ENCODE peak calls at places on chromosomes 3 and 15, in nine cellular contexts. One of them, this sample, is unnamed.
A peak's percentile ranks its signal among the peaks of the same experiment; 100 is the strongest.

GRCh38 chr3:130787422-130788068 is 40.9 kb upstream of the PIK3R4 start:
- DNase-seq in stimulated activated CD8-positive, alpha-beta memory T cell treated with anti-CD3 and anti-CD28 coated beads, Interleukin-7, amount 100 ng/mL, for 4 hours: no peak
- DNase-seq in Calu3: no peak
- DNase-seq in MM.1S: no peak
- DNase-seq in IMR-90: no peak
- DNase-seq in left ventricle myocardium superior: no peak
- DNase-seq in NCI-H748 treated with DMSO at 0.1 percent for 48 hours: no peak
- DNase-seq in breast epithelium: no peak
- DNase-seq in T-helper 2 cell: no peak
- DNase-seq in this sample: no peak

GRCh38 chr15:35740761-35741160 is 194.8 kb upstream of the DPH6 start:
- DNase-seq in stimulated activated CD8-positive, alpha-beta memory T cell treated with anti-CD3 and anti-CD28 coated beads, Interleukin-7, amount 100 ng/mL, for 4 hours: no peak
- DNase-seq in Calu3: no peak
- DNase-seq in MM.1S: no peak
- DNase-seq in IMR-90: peak; percentile 89
- DNase-seq in left ventricle myocardium superior: no peak
- DNase-seq in NCI-H748 treated with DMSO at 0.1 percent for 48 hours: no peak
- DNase-seq in breast epithelium: no peak
- DNase-seq in T-helper 2 cell: no peak
- DNase-seq in this sample: no peak

GRCh38 chr15:100975043-100975442 is 55.9 kb downstream of the LRRK1 start:
- DNase-seq in stimulated activated CD8-positive, alpha-beta memory T cell treated with anti-CD3 and anti-CD28 coated beads, Interleukin-7, amount 100 ng/mL, for 4 hours: no peak
- DNase-seq in Calu3: no peak
- DNase-seq in MM.1S: no peak
- DNase-seq in IMR-90: no peak
- DNase-seq in left ventricle myocardium superior: no peak
- DNase-seq in NCI-H748 treated with DMSO at 0.1 percent for 48 hours: no peak
- DNase-seq in breast epithelium: no peak
- DNase-seq in T-helper 2 cell: no peak
- DNase-seq in this sample: no peak

GRCh38 chr3:114299421-114299820 is 5.6 kb downstream of the TIGIT start:
- DNase-seq in stimulated activated CD8-positive, alpha-beta memory T cell treated with anti-CD3 and anti-CD28 coated beads, Interleukin-7, amount 100 ng/mL, for 4 hours: no peak
- DNase-seq in Calu3: peak; percentile 51
- DNase-seq in MM.1S: no peak
- DNase-seq in IMR-90: no peak
- DNase-seq in left ventricle myocardium superior: no peak
- DNase-seq in NCI-H748 treated with DMSO at 0.1 percent for 48 hours: no peak
- DNase-seq in breast epithelium: no peak
- DNase-seq in T-helper 2 cell: peak; percentile 72
- DNase-seq in this sample: no peak

GRCh38 chr15:101052031-101052620 is 133.0 kb downstream of the LRRK1 start:
- DNase-seq in stimulated activated CD8-positive, alpha-beta memory T cell treated with anti-CD3 and anti-CD28 coated beads, Interleukin-7, amount 100 ng/mL, for 4 hours: no peak
- DNase-seq in Calu3: no peak
- DNase-seq in MM.1S: no peak
- DNase-seq in IMR-90: no peak
- DNase-seq in left ventricle myocardium superior: no peak
- DNase-seq in NCI-H748 treated with DMSO at 0.1 percent for 48 hours: no peak
- DNase-seq in breast epithelium: no peak
- DNase-seq in T-helper 2 cell: no peak
- DNase-seq in this sample: no peak

GRCh38 chr3:197577366-197578074 is 21.8 kb upstream of the BDH1 start:
- DNase-seq in stimulated activated CD8-positive, alpha-beta memory T cell treated with anti-CD3 and anti-CD28 coated beads, Interleukin-7, amount 100 ng/mL, for 4 hours: no peak
- DNase-seq in Calu3: no peak
- DNase-seq in MM.1S: no peak
- DNase-seq in IMR-90: no peak
- DNase-seq in left ventricle myocardium superior: no peak
- DNase-seq in NCI-H748 treated with DMSO at 0.1 percent for 48 hours: no peak
- DNase-seq in breast epithelium: no peak
- DNase-seq in T-helper 2 cell: no peak
- DNase-seq in this sample: no peak

GRCh38 chr3:39593341-39593740 is 125.9 kb downstream of the MOBP start:
- DNase-seq in stimulated activated CD8-positive, alpha-beta memory T cell treated with anti-CD3 and anti-CD28 coated beads, Interleukin-7, amount 100 ng/mL, for 4 hours: no peak
- DNase-seq in Calu3: no peak
- DNase-seq in MM.1S: no peak
- DNase-seq in IMR-90: no peak
- DNase-seq in left ventricle myocardium superior: no peak
- DNase-seq in NCI-H748 treated with DMSO at 0.1 percent for 48 hours: no peak
- DNase-seq in breast epithelium: no peak
- DNase-seq in T-helper 2 cell: no peak
- DNase-seq in this sample: no peak

GRCh38 chr3:66302288-66302687 is 81.5 kb downstream of the SLC25A26 start:
- DNase-seq in stimulated activated CD8-positive, alpha-beta memory T cell treated with anti-CD3 and anti-CD28 coated beads, Interleukin-7, amount 100 ng/mL, for 4 hours: no peak
- DNase-seq in Calu3: no peak
- DNase-seq in MM.1S: no peak
- DNase-seq in IMR-90: no peak
- DNase-seq in left ventricle myocardium superior: no peak
- DNase-seq in NCI-H748 treated with DMSO at 0.1 percent for 48 hours: no peak
- DNase-seq in breast epithelium: no peak
- DNase-seq in T-helper 2 cell: peak; percentile 98
- DNase-seq in this sample: peak; percentile 53

GRCh38 chr3:194138732-194139084 is 2.8 kb downstream of the HES1 start:
- DNase-seq in stimulated activated CD8-positive, alpha-beta memory T cell treated with anti-CD3 and anti-CD28 coated beads, Interleukin-7, amount 100 ng/mL, for 4 hours: no peak
- DNase-seq in Calu3: no peak
- DNase-seq in MM.1S: no peak
- DNase-seq in IMR-90: peak; percentile 56
- DNase-seq in left ventricle myocardium superior: no peak
- DNase-seq in NCI-H748 treated with DMSO at 0.1 percent for 48 hours: no peak
- DNase-seq in breast epithelium: no peak
- DNase-seq in T-helper 2 cell: no peak
- DNase-seq in this sample: no peak

GRCh38 chr15:53453253-53454105 is 306.0 kb downstream of the WDR72 start:
- DNase-seq in stimulated activated CD8-positive, alpha-beta memory T cell treated with anti-CD3 and anti-CD28 coated beads, Interleukin-7, amount 100 ng/mL, for 4 hours: no peak
- DNase-seq in Calu3: peak; percentile 27
- DNase-seq in MM.1S: no peak
- DNase-seq in IMR-90: no peak
- DNase-seq in left ventricle myocardium superior: no peak
- DNase-seq in NCI-H748 treated with DMSO at 0.1 percent for 48 hours: no peak
- DNase-seq in breast epithelium: no peak
- DNase-seq in T-helper 2 cell: no peak
- DNase-seq in this sample: no peak

GRCh38 chr3:5510300-5510699 is 322.8 kb downstream of the EDEM1 start:
- DNase-seq in stimulated activated CD8-positive, alpha-beta memory T cell treated with anti-CD3 and anti-CD28 coated beads, Interleukin-7, amount 100 ng/mL, for 4 hours: no peak
- DNase-seq in Calu3: no peak
- DNase-seq in MM.1S: no peak
- DNase-seq in IMR-90: no peak
- DNase-seq in left ventricle myocardium superior: no peak
- DNase-seq in NCI-H748 treated with DMSO at 0.1 percent for 48 hours: no peak
- DNase-seq in breast epithelium: no peak
- DNase-seq in T-helper 2 cell: no peak
- DNase-seq in this sample: no peak

GRCh38 chr3:97882975-97883598 is 61.3 kb downstream of the CRYBG3 start:
- DNase-seq in stimulated activated CD8-positive, alpha-beta memory T cell treated with anti-CD3 and anti-CD28 coated beads, Interleukin-7, amount 100 ng/mL, for 4 hours: no peak
- DNase-seq in Calu3: peak; percentile 54
- DNase-seq in MM.1S: no peak
- DNase-seq in IMR-90: peak; percentile 66
- DNase-seq in left ventricle myocardium superior: no peak
- DNase-seq in NCI-H748 treated with DMSO at 0.1 percent for 48 hours: no peak
- DNase-seq in breast epithelium: no peak
- DNase-seq in T-helper 2 cell: peak; percentile 84
- DNase-seq in this sample: peak; percentile 8

GRCh38 chr3:143707848-143708247 is 140.4 kb downstream of the SLC9A9 start:
- DNase-seq in stimulated activated CD8-positive, alpha-beta memory T cell treated with anti-CD3 and anti-CD28 coated beads, Interleukin-7, amount 100 ng/mL, for 4 hours: no peak
- DNase-seq in Calu3: no peak
- DNase-seq in MM.1S: no peak
- DNase-seq in IMR-90: no peak
- DNase-seq in left ventricle myocardium superior: no peak
- DNase-seq in NCI-H748 treated with DMSO at 0.1 percent for 48 hours: no peak
- DNase-seq in breast epithelium: no peak
- DNase-seq in T-helper 2 cell: no peak
- DNase-seq in this sample: no peak

GRCh38 chr3:37458162-37458895 is 283.9 kb upstream of the LRRFIP2 start:
- DNase-seq in stimulated activated CD8-positive, alpha-beta memory T cell treated with anti-CD3 and anti-CD28 coated beads, Interleukin-7, amount 100 ng/mL, for 4 hours: no peak
- DNase-seq in Calu3: no peak
- DNase-seq in MM.1S: no peak
- DNase-seq in IMR-90: no peak
- DNase-seq in left ventricle myocardium superior: peak; percentile 63
- DNase-seq in NCI-H748 treated with DMSO at 0.1 percent for 48 hours: no peak
- DNase-seq in breast epithelium: no peak
- DNase-seq in T-helper 2 cell: no peak
- DNase-seq in this sample: no peak

GRCh38 chr3:73364517-73364916 is 260.2 kb downstream of the PDZRN3 start:
- DNase-seq in stimulated activated CD8-positive, alpha-beta memory T cell treated with anti-CD3 and anti-CD28 coated beads, Interleukin-7, amount 100 ng/mL, for 4 hours: no peak
- DNase-seq in Calu3: no peak
- DNase-seq in MM.1S: no peak
- DNase-seq in IMR-90: no peak
- DNase-seq in left ventricle myocardium superior: no peak
- DNase-seq in NCI-H748 treated with DMSO at 0.1 percent for 48 hours: no peak
- DNase-seq in breast epithelium: no peak
- DNase-seq in T-helper 2 cell: no peak
- DNase-seq in this sample: no peak

GRCh38 chr15:95557226-95558046 is 773.1 kb upstream of the NR2F2 start:
- DNase-seq in stimulated activated CD8-positive, alpha-beta memory T cell treated with anti-CD3 and anti-CD28 coated beads, Interleukin-7, amount 100 ng/mL, for 4 hours: no peak
- DNase-seq in Calu3: peak; percentile 56
- DNase-seq in MM.1S: no peak
- DNase-seq in IMR-90: peak; percentile 95
- DNase-seq in left ventricle myocardium superior: no peak
- DNase-seq in NCI-H748 treated with DMSO at 0.1 percent for 48 hours: no peak
- DNase-seq in breast epithelium: no peak
- DNase-seq in T-helper 2 cell: no peak
- DNase-seq in this sample: no peak

GRCh38 chr3:186079925-186080324 is 29.0 kb downstream of the ETV5 start:
- DNase-seq in stimulated activated CD8-positive, alpha-beta memory T cell treated with anti-CD3 and anti-CD28 coated beads, Interleukin-7, amount 100 ng/mL, for 4 hours: no peak
- DNase-seq in Calu3: no peak
- DNase-seq in MM.1S: peak; percentile 18
- DNase-seq in IMR-90: no peak
- DNase-seq in left ventricle myocardium superior: no peak
- DNase-seq in NCI-H748 treated with DMSO at 0.1 percent for 48 hours: no peak
- DNase-seq in breast epithelium: no peak
- DNase-seq in T-helper 2 cell: no peak
- DNase-seq in this sample: no peak

GRCh38 chr3:85142626-85143025 is 183.8 kb downstream of the CADM2 start:
- DNase-seq in stimulated activated CD8-positive, alpha-beta memory T cell treated with anti-CD3 and anti-CD28 coated beads, Interleukin-7, amount 100 ng/mL, for 4 hours: no peak
- DNase-seq in Calu3: no peak
- DNase-seq in MM.1S: no peak
- DNase-seq in IMR-90: no peak
- DNase-seq in left ventricle myocardium superior: no peak
- DNase-seq in NCI-H748 treated with DMSO at 0.1 percent for 48 hours: no peak
- DNase-seq in breast epithelium: no peak
- DNase-seq in T-helper 2 cell: no peak
- DNase-seq in this sample: no peak

GRCh38 chr3:9808345-9809037 is 1.6 kb upstream of the TTLL3 start:
- DNase-seq in stimulated activated CD8-positive, alpha-beta memory T cell treated with anti-CD3 and anti-CD28 coated beads, Interleukin-7, amount 100 ng/mL, for 4 hours: peak; percentile 27
- DNase-seq in Calu3: peak; percentile 55
- DNase-seq in MM.1S: peak; percentile 45
- DNase-seq in IMR-90: peak; percentile 43
- DNase-seq in left ventricle myocardium superior: no peak
- DNase-seq in NCI-H748 treated with DMSO at 0.1 percent for 48 hours: no peak
- DNase-seq in breast epithelium: no peak
- DNase-seq in T-helper 2 cell: peak; percentile 79
- DNase-seq in this sample: peak; percentile 30

GRCh38 chr15:58438956-58439355 is 7.2 kb downstream of the LIPC start:
- DNase-seq in stimulated activated CD8-positive, alpha-beta memory T cell treated with anti-CD3 and anti-CD28 coated beads, Interleukin-7, amount 100 ng/mL, for 4 hours: no peak
- DNase-seq in Calu3: peak; percentile 45
- DNase-seq in MM.1S: no peak
- DNase-seq in IMR-90: peak; percentile 46
- DNase-seq in left ventricle myocardium superior: peak; percentile 50
- DNase-seq in NCI-H748 treated with DMSO at 0.1 percent for 48 hours: peak; percentile 22
- DNase-seq in breast epithelium: no peak
- DNase-seq in T-helper 2 cell: peak; percentile 61
- DNase-seq in this sample: peak; percentile 75

GRCh38 chr3:23909324-23909723 is 7.5 kb downstream of the NKIRAS1 start:
- DNase-seq in stimulated activated CD8-positive, alpha-beta memory T cell treated with anti-CD3 and anti-CD28 coated beads, Interleukin-7, amount 100 ng/mL, for 4 hours: no peak
- DNase-seq in Calu3: no peak
- DNase-seq in MM.1S: no peak
- DNase-seq in IMR-90: no peak
- DNase-seq in left ventricle myocardium superior: no peak
- DNase-seq in NCI-H748 treated with DMSO at 0.1 percent for 48 hours: no peak
- DNase-seq in breast epithelium: no peak
- DNase-seq in T-helper 2 cell: peak; percentile 11
- DNase-seq in this sample: no peak